ENCODE peak calls at places on chromosomes 6 and 20, in six cellular contexts. K is upper lobe of right lung; G is left cardiac atrium; E is pancreas; W is activated naive CD4-positive, alpha-beta T cell treated with anti-CD3 and anti-CD28 coated beads, Interleukin-2, amount 50 U/mL, for 72 hours; L is sciatic nerve. U is an unnamed sample.

GRCh38 chr20:2305946-2306345 is 10.1 kb downstream of the TGM3 start:
- ATAC-seq in L (no peak), E (no peak), K (no peak), G (no peak), W (no peak), U (peak; percentile 68)

GRCh38 chr6:167733740-167734661 is 92.7 kb upstream of the AFDN start:
- ATAC-seq in L (peak; percentile 92), K (peak; percentile 28), E (peak; percentile 74), G (peak; percentile 87), W (no peak), U (peak; percentile 46)

GRCh38 chr20:50691585-50692552 is 527 bp upstream of the RIPOR3 start:
- ATAC-seq in K (peak; percentile 20), L (peak; percentile 38), E (peak; percentile 7), W (no peak), G (peak; percentile 20), U (no peak)

GRCh38 chr6:165439928-165440554 is 130.6 kb upstream of the C6orf118 start:
- ATAC-seq in W (no peak), E (peak; percentile 73), G (peak; percentile 38), K (no peak), L (no peak), U (no peak)

GRCh38 chr6:107741191-107741680 is 82.9 kb downstream of the SCML4 start:
- ATAC-seq in K (no peak), L (no peak), E (no peak), G (no peak), W (peak; percentile 24), U (no peak)

GRCh38 chr20:32191422-32191821 is 16.1 kb downstream of the PLAGL2 start:
- ATAC-seq in G (no peak), E (no peak), K (no peak), L (no peak), W (no peak), U (peak; percentile 5)

GRCh38 chr20:62333820-62334595 is 31.2 kb downstream of the ADRM1 start:
- ATAC-seq in W (no peak), G (no peak), L (no peak), K (no peak), E (no peak), U (no peak)

GRCh38 chr6:16285467-16286150 is 47.2 kb downstream of the GMPR start:
- ATAC-seq in K (peak; percentile 21), W (no peak), L (peak; percentile 26), G (peak; percentile 24), E (no peak), U (no peak)

GRCh38 chr20:41366546-41367392 is at the start of gene EMILIN3:
- ATAC-seq in G (no peak), L (peak; percentile 10), W (no peak), K (no peak), E (no peak), U (no peak)

GRCh38 chr20:13231031-13231752 is 10.1 kb downstream of the ISM1 start:
- ATAC-seq in E (no peak), G (no peak), K (no peak), W (peak; percentile 69), L (no peak), U (peak; percentile 37)

U was measured in esophagus mucosa.